ENCODE peak calls at places on chromosomes 5 and 9, in four cellular contexts. T is neuronal stem cell, S is H9, L is IMR-90. I is an unnamed sample.
A peak's percentile ranks its signal among the peaks of the same experiment; 100 is the strongest.

GRCh38 chr9:99416007-99416406 is 193.9 kb downstream of the SEC61B start:
- DNase-seq in T (no peak), S (no peak), L (peak; percentile 36), I (no peak)

GRCh38 chr5:118553662-118554061 is 434.7 kb downstream of the DTWD2 start:
- DNase-seq in T (no peak), S (no peak), L (peak; percentile 12), I (peak; percentile 69)

GRCh38 chr9:29322240-29322639 is 1749.0 kb upstream of the C9orf72 start:
- DNase-seq in T (no peak), S (no peak), L (no peak), I (no peak)

GRCh38 chr9:38032266-38032830 is 36.7 kb downstream of the SHB start:
- DNase-seq in T (no peak), S (no peak), L (no peak), I (no peak)

GRCh38 chr5:31237159-31237558 is 43.7 kb downstream of the CDH6 start:
- DNase-seq in T (no peak), S (no peak), L (peak; percentile 32), I (peak; percentile 56)

GRCh38 chr9:33311953-33312352 is 21.6 kb downstream of the NFX1 start:
- DNase-seq in T (no peak), S (no peak), L (peak; percentile 83), I (no peak)

GRCh38 chr5:80569086-80569960 is 757 bp downstream of the ANKRD34B start:
- DNase-seq in T (peak; percentile 23), S (peak; percentile 53), L (no peak), I (peak; percentile 22)

GRCh38 chr5:53123702-53124101 is 14.1 kb upstream of the MOCS2 start:
- DNase-seq in T (no peak), S (no peak), L (peak; percentile 40), I (no peak)

GRCh38 chr5:110880413-110880812 is 141.6 kb downstream of the SLC25A46 start:
- DNase-seq in T (no peak), S (no peak), L (peak; percentile 92), I (no peak)

GRCh38 chr5:153960269-153961215 is 78.2 kb downstream of the FAM114A2 start:
- DNase-seq in T (no peak), S (peak; percentile 38), L (no peak), I (peak; percentile 94)
- H2BK120ac ChIP-seq in T (no peak overlapping the region), S (no peak overlapping the region), L (peak overlapping the region; percentile 78), I (no peak overlapping the region)

DNA sequence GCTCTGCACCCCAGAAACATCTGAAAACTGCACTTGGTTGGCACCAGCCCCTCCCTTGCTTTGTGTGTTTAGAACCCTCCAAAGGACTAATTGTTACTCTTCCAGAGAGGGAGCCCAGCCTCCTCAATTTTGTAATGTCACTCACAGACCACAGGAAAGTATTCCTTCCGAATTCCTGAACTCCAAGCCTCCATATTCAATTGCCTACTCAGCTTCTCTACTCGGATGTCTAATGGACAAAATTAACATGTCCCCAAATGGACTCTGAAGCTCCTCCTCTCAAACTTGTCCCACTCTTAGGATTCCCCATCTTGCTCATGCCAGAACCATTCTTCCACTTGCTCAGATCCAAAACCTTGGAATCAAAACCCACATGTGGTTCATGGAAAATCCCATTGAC is 3.9 kb upstream of the TMEM171 start:
- DNase-seq in T (no peak), S (no peak), L (no peak), I (no peak)
- H2AK5ac ChIP-seq in T (no peak overlapping the region), S (no peak overlapping the region), L (peak overlapping the region; percentile 48), I (no peak overlapping the region)

GRCh38 chr9:133071484-133072150 is 9.8 kb downstream of the CEL start:
- DNase-seq in T (no peak), S (no peak), L (no peak), I (no peak)

GRCh38 chr9:133073264-133074000 is 11.7 kb downstream of the CEL start:
- DNase-seq in T (no peak), S (no peak), L (no peak), I (no peak)

GRCh38 chr9:133074111-133074651 is 12.4 kb downstream of the CEL start:
- DNase-seq in T (no peak), S (no peak), L (peak; percentile 78), I (no peak)

GRCh38 chr9:133078486-133078885 is 16.7 kb downstream of the CEL start:
- DNase-seq in T (no peak), S (no peak), L (no peak), I (no peak)

GRCh38 chr9:133075925-133076324 is 14.1 kb downstream of the CEL start:
- DNase-seq in T (no peak), S (no peak), L (peak; percentile 87), I (peak; percentile 25)
- H2BK15ac ChIP-seq in T (no peak overlapping the region), S (no peak overlapping the region), L (no peak overlapping the region), I (no peak overlapping the region)

GRCh38 chr9:92968081-92968480 is 20.8 kb downstream of the FGD3 start:
- DNase-seq in T (no peak), S (no peak), L (no peak), I (no peak)
- H2BK120ac ChIP-seq in T (no peak overlapping the region), S (no peak overlapping the region), L (no peak overlapping the region), I (no peak overlapping the region)

GRCh38 chr5:136228358-136228757 is 35.4 kb upstream of the SMIM32 start:
- DNase-seq in T (no peak), S (peak; percentile 54), L (no peak), I (no peak)
- H2AK5ac ChIP-seq in T (no peak overlapping the region), S (no peak overlapping the region), L (no peak overlapping the region), I (no peak overlapping the region)

DNA sequence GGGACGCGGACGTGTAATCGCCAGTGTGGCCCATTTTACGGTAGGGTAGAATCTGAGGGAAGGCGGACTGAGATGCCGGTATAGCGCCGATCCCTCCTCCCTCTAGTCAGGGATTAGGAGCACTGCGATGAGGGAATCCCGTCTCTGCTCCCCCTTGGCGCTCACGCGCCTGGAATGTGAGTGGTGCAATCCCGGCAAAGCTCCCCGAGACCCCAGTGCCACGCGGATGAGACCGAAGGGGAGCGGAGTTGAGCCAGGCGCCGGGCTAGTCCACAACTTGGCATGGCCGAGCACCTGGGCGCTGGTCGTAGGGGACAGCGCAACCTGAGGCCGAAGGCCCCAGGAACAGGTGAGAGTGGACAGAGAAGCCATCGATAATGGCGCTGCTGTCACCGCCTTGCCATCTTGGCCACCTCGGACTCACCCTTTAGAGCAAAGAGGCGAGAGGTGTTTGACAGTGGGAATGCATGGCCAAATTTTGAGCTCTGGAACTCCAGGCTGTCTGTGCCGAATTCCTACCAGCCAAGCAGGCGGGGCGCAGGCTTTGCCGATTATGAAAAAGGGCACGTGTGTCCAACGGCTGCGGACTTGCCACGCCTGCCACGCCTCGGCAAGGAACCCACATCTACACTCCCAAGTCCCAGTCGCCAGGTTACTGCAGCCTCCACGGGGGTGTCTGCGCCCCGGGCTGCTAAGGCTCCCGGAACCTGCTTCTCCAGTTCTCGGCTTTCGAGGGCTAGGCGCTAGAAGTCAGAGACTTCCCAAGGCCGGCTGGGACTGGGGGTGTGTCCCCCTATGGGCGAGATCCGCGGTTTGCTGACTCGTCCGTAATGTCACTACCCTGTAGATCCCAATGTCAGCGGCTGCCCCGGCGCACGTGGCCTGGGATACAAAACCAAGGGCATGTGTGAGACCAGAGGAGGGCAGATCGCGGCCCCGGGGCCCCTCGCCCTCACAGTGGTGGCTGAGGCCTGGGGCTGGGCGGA is 2.6 kb downstream of the NPR3 start:
- DNase-seq in T (peak; percentile 30), S (peak; percentile 83), L (peak; percentile 57), I (peak; percentile 79)
- H2BK15ac ChIP-seq in T (no peak overlapping the region), S (no peak overlapping the region), L (peak overlapping the region; percentile 42), I (no peak overlapping the region)

I was measured in mesendoderm.